ENCODE peak calls at places on chromosomes 3 and 15, in four cellular contexts. A is K562, U is HEK293T, J is HepG2. P is an unnamed sample.

GRCh38 chr15:73165844-73166243 is 113.6 kb downstream of the NEO1 start:
- DNase-seq in U (no peak), J (peak; percentile 23), A (no peak), P (no peak)

GRCh38 chr3:50502584-50503423 is 630 bp downstream of the CACNA2D2 start:
- DNase-seq in J (no peak), U (peak; percentile 49), A (no peak), P (no peak)

GRCh38 chr3:33779751-33780150 is 18.7 kb upstream of the PDCD6IP start:
- DNase-seq in U (no peak), A (no peak), J (no peak), P (no peak)

GRCh38 chr3:55491296-55491816 is 4.2 kb upstream of the WNT5A start:
- DNase-seq in U (no peak), J (no peak), A (no peak), P (no peak)

GRCh38 chr15:89575656-89576416 is 567 bp downstream of the TICRR start:
- DNase-seq in A (no peak), J (no peak), U (no peak), P (no peak)

GRCh38 chr3:18442743-18443669 is 17.9 kb upstream of the SATB1 start:
- DNase-seq in U (no peak), J (no peak), A (no peak), P (no peak)

GRCh38 chr3:120284702-120285507 is at the start of gene GPR156:
- DNase-seq in J (no peak), A (peak; percentile 10), U (peak; percentile 41), P (no peak)

GRCh38 chr15:43241100-43241499 is 20.3 kb upstream of the EPB42 start:
- DNase-seq in U (no peak), A (no peak), J (no peak), P (no peak)

GRCh38 chr3:127900536-127900935 is 14.5 kb upstream of the KBTBD12 start:
- DNase-seq in A (no peak), J (no peak), U (no peak), P (no peak)

GRCh38 chr3:57752307-57752706 is 3.8 kb upstream of the SLMAP start:
- DNase-seq in J (no peak), U (no peak), A (no peak), P (no peak)
- TF ChIP-seq TARDBP in J (no peak), U (no peak), A (no peak), P (no peak)

DNA sequence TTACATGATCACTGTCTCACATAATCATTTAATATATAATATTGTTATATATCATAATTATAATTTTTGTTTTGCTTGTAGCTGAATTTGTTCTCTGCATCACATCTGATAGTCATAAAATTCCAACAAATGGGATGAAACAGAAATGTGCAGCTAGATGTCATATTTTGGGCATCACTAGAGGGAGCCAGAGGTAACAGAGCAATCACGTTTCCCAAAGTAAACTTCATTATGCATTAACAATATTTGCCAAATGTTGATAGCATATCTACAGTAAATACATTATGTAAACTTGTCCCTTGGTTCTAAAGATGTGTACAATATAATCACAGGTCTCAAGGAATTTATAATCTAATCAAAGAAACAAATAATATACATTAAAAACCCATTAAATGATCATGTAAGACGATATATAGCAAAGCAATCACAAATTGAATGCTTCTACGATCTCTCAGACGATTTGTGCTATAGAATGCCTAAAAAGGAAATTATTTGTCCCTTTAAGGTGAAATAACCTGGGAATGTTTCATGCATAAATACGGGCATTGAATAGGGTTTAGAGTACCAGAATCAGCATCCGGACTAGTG is 234.2 kb upstream of the MCTP2 start:
- DNase-seq in A (peak; percentile 7), U (peak; percentile 39), J (peak; percentile 8), P (no peak)
- TF ChIP-seq TARDBP in A (no peak), U (no peak), J (no peak), P (no peak)

GRCh38 chr3:112813723-112814171 is 32.9 kb downstream of the CD200R1L start:
- DNase-seq in U (no peak), J (no peak), A (no peak), P (peak; percentile 69)
- TF ChIP-seq TARDBP in U (no peak), J (no peak), A (no peak), P (no peak)

GRCh38 chr3:58688563-58688962 is 22.0 kb upstream of the FAM3D start:
- DNase-seq in A (no peak), J (no peak), U (no peak), P (no peak)

GRCh38 chr3:58693929-58694850 is 27.6 kb upstream of the FAM3D start:
- DNase-seq in U (no peak), J (no peak), A (no peak), P (peak; percentile 55)

GRCh38 chr3:58692484-58692883 is 25.9 kb upstream of the FAM3D start:
- DNase-seq in A (no peak), U (no peak), J (no peak), P (no peak)

GRCh38 chr3:58690490-58690889 is 23.9 kb upstream of the FAM3D start:
- DNase-seq in J (no peak), U (no peak), A (no peak), P (no peak)

DNA sequence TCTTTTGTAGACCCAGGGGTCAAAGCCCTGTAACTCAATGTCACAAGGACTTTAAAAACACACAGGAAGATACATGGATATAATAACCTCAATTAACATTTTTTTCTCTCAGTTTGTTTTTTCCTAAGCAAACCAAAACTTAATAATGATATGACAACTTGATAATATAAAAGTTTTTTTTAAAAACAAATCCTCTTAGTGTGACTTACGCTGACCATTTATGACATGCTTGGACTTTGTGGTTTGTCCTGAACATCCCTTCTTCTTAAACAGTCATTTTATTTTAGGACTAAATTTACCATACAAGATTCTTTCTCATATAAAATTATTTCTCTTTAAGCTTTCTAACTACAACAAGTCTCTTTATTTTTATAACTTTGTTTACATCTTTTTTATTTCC is 25.4 kb upstream of the FAM3D start:
- DNase-seq in U (no peak), J (no peak), A (no peak), P (no peak)
- TF ChIP-seq TARDBP in U (no peak), J (no peak), A (no peak), P (no peak)

GRCh38 chr3:5058463-5058862 is 63.6 kb upstream of the ARL8B start:
- DNase-seq in J (no peak), U (no peak), A (no peak), P (no peak)
- TF ChIP-seq TARDBP in J (no peak), U (no peak), A (no peak), P (no peak)

DNA sequence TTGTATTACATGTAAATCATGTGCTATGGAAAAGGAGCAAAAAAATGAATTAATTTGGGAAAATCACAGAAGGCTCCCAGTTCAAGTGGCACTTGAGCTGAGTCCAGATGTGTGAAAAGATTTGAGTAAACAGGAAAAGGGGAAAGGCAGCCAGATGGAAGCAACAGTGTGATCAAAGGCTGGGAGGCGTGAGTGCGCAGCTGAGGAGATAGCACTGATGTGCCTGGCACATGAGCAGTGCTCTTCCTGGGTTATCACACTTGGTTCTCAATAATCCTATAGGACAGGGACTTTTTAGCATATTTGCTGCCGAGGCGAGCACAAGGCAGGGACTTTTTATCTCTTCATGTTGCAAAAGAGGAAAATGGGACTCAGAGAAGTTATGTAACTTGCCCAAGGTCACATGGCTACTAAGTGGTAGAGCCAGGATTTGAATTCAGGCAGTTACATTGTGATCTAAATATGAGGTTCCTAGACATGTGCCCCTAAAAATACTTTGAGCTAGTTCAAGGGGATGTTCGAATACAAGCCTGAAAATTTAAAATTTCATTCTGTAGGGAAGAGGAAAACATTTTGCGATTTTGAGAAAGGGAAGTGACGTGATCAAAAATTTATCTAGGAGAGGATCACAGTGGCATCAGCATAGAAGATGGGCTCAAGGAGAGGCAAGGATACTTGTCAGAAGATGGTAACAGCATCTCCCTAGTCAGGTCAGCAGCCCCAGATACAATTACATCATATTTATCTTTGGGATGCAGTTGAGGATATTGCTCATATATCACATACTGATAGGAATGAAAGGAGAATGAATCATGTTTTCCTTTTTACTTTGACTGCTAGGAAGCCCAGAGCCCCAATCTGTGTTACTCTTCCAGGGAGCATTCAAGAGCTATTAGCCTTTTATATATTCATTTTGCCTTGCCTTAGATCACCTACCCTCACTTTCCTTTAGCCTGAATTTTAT is 39.8 kb downstream of the CORO2B start:
- DNase-seq in J (no peak), U (no peak), A (no peak), P (no peak)
- TF ChIP-seq TARDBP in J (no peak), U (no peak), A (no peak), P (no peak)

DNA sequence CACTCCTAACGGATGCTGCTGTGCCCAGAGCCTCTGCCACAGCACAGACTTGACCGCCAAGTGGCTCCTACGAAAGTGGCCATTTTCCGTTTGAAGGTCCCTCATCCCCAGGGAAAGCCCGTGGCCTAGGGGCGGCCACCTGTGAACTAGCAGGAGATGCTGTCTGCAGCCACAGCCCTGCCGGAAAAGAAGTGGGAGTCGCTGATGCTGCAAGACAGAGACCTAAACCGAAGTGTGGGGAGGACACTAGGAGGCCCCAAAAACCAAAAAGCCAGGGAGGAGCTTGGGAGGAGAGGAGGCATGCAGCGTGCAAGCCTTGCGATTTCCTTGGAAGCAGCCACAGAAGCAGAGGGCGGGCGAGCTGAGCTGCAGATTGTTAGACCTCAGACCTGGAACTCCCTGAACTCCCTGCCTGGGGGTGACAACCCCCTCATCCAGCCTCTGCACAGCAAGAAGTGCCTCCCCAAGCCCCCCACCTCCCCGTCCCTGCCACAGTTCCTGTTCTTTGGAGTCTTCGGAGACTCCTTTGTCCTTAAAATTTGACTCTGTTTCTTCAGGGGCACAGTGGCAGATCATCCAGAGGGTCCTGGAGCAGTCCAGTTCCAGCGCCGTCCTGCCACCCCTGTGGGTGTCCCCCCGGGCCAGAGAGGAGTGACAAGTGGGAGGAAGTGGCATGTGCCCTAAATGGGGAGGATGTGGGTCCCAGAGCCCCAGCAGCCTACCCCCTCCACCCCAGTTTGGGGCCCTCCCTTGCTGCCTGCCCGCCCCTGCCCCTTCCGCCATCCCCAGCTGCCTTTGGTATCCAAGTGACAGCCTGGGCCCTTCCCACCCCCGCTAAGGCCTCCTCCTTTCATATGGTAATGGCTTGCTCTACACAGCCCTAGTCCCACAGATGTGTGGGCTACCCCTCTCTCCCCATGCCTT is 43.7 kb downstream of the KLHL25 start:
- DNase-seq in U (no peak), A (no peak), J (no peak), P (no peak)
- TF ChIP-seq TARDBP in U (no peak), A (no peak), J (no peak), P (no peak)

DNA sequence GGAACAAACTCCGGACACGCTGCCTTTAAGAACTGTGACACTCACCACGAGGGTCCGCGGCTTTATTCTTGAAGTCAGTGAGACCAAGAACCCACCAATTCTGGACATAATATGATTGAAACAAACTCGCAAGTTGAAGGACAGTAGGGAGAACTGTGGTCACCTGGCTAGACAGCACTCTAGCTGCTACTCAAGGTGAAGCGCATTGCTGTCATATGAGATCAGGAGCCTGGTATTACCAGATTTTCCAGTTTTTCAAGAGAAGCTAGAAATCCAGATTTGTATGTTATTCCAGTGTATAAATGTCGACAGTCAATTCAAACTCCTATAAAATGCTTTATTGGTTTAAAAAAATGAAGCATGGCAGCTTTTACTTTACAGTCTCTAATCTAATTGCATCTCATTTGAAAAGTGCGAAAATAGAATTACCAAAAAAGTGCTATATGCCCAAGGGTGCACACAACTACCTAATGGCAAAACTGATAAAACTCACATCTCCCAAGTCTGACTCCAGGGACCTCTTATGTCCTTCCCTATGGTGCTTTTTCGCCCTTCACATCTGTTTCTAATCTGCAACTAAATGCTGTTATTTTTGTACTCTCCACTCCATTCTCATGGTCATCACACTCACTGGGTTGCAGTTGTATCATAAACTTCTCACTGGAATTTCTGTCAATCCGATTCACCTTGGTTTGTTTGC is 31.6 kb upstream of the ARHGEF26 start:
- DNase-seq in U (no peak), J (no peak), A (no peak), P (no peak)
- TF ChIP-seq TARDBP in U (no peak), J (no peak), A (no peak), P (no peak)

DNA sequence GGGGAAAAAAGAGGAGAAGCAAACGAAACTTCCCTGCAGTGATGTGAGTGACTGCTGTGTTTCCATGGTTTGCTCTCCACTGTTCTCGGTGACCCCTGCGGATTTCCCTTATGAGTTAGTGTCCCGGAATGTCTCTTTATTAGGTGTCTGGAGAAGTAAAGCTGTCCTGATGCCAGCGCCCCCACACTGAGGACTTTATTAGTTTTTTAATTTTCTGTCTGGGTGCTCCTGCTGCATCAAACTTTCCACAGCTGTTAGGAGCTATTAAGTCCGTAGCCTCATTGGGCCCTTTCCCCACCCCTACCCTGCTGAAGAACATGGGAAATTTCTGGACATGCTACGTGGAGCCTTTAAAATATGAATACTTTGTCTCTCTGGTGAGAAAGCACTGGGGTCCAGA is 161.8 kb upstream of the HES1 start:
- DNase-seq in U (no peak), J (no peak), A (no peak), P (no peak)
- TF ChIP-seq TARDBP in U (no peak), J (no peak), A (no peak), P (no peak)

P was measured in GM12878.